ENCODE peak calls at places on chromosomes 12 and 14, in nine cellular contexts. P is stimulated activated CD4-positive, alpha-beta T cell treated with anti-CD3 and anti-CD28 coated beads, Interleukin-15, amount 100 ng/mL, for 1 hour; W is endothelial cell; T is NCI-H460; Q is T follicular helper cell; S is OCI-M1; Z is MV-4-11; L is mesenchymal stem cell; K is MCF 10A. D is an unnamed sample.

GRCh38 chr14:87443787-87444186 is 549.2 kb downstream of the GALC start:
- DNase-seq in T (no peak), Q (no peak), Z (no peak), K (peak), S (no peak), P (no peak), L (peak), W (no peak), D (no peak)

GRCh38 chr12:75764091-75764490 is 252.7 kb upstream of the KRR1 start:
- DNase-seq in P (no peak), T (no peak), W (no peak), K (no peak), S (no peak), Z (peak), L (no peak), Q (no peak), D (no peak)

GRCh38 chr12:117033382-117034045 is 65.7 kb downstream of the TESC start:
- DNase-seq in L (no peak), Z (no peak), Q (no peak), W (no peak), T (no peak), S (no peak), K (no peak), P (no peak), D (peak)

GRCh38 chr14:100711117-100711462 is 15.6 kb upstream of the DLK1 start:
- DNase-seq in Z (no peak), S (no peak), K (no peak), Q (no peak), P (no peak), T (no peak), W (no peak), L (no peak), D (no peak)

GRCh38 chr12:80935076-80935475 is 2.7 kb downstream of the LIN7A start:
- DNase-seq in S (no peak), Z (no peak), W (no peak), L (no peak), Q (no peak), T (no peak), P (no peak), K (no peak), D (no peak)

GRCh38 chr14:33792387-33793368 is 158.2 kb downstream of the EGLN3 start:
- DNase-seq in Q (peak), S (peak), Z (peak), L (peak), T (peak), K (peak), P (peak), W (peak), D (peak)

GRCh38 chr12:56385873-56386272 is 23.2 kb upstream of the APOF start:
- DNase-seq in P (no peak), L (no peak), Q (no peak), K (peak), W (no peak), Z (no peak), S (no peak), T (no peak), D (no peak)

GRCh38 chr14:50763386-50764007 is 67.5 kb downstream of the NIN start:
- DNase-seq in S (no peak), W (no peak), Z (no peak), L (peak), Q (no peak), K (peak), P (no peak), T (peak), D (peak)

GRCh38 chr12:47946413-47947107 is 16.8 kb upstream of the TMEM106C start:
- DNase-seq in L (peak), T (no peak), K (peak), S (no peak), Q (no peak), Z (peak), P (no peak), W (no peak), D (no peak)

GRCh38 chr14:103735439-103735814 is 19.8 kb downstream of the ZFYVE21 start:
- DNase-seq in P (no peak), Q (no peak), K (no peak), L (no peak), Z (no peak), W (no peak), T (no peak), S (no peak), D (no peak)

GRCh38 chr12:94875525-94875924 is 128.0 kb downstream of the NDUFA12 start:
- DNase-seq in Z (no peak), T (peak), K (peak), W (peak), L (no peak), P (no peak), Q (no peak), S (peak), D (no peak)

GRCh38 chr12:53984901-53985357 is at the start of gene HOXC10:
- DNase-seq in T (peak), W (peak), P (no peak), Z (peak), K (peak), S (peak), Q (peak), L (peak), D (peak)

GRCh38 chr14:69938751-69939150 is 59.5 kb downstream of the SMOC1 start:
- DNase-seq in Z (no peak), P (no peak), K (no peak), W (no peak), Q (no peak), T (no peak), S (no peak), L (no peak), D (no peak)

GRCh38 chr12:12397184-12397583 is 40.3 kb downstream of the BORCS5 start:
- DNase-seq in Q (no peak), P (no peak), Z (no peak), K (no peak), W (no peak), S (no peak), L (no peak), T (no peak), D (peak)

GRCh38 chr14:53412819-53413664 is 259.9 kb upstream of the DDHD1 start:
- DNase-seq in P (no peak), K (peak), S (peak), L (peak), Z (no peak), Q (no peak), W (no peak), T (no peak), D (peak)